ENCODE peak calls at places on chromosomes 12 and 14, in four cellular contexts. Y is lower leg skin, K is body of pancreas, O is tibial nerve. I is an unnamed sample.

GRCh38 chr14:50830044-50830931 is 674 bp downstream of the NIN start:
- DNase-seq in Y (peak), K (peak), O (peak), I (peak)

GRCh38 chr12:31589582-31589895 is 1.4 kb downstream of the DENND5B start:
- DNase-seq in Y (peak), K (no peak), O (peak), I (peak)

GRCh38 chr14:71141701-71142374 is 234.6 kb downstream of the PCNX1 start:
- DNase-seq in Y (no peak), K (no peak), O (no peak), I (no peak)

GRCh38 chr12:22792198-22792597 is 167.2 kb downstream of the ETNK1 start:
- DNase-seq in Y (no peak), K (no peak), O (no peak), I (no peak)

GRCh38 chr12:70853326-70853725 is 67.2 kb downstream of the PTPRR start:
- DNase-seq in Y (peak), K (peak), O (peak), I (no peak)

GRCh38 chr12:130933269-130933995 is 20.3 kb upstream of the ADGRD1 start:
- DNase-seq in Y (no peak), K (no peak), O (peak), I (no peak)

GRCh38 chr12:65878540-65878939 is 54.3 kb downstream of the HMGA2 start:
- DNase-seq in Y (no peak), K (no peak), O (no peak), I (no peak)

GRCh38 chr12:120669055-120669828 is 17.7 kb upstream of the MLEC start:
- DNase-seq in Y (no peak), K (peak), O (peak), I (no peak)

GRCh38 chr14:99252940-99253868 is 18.8 kb downstream of the BCL11B start:
- DNase-seq in Y (no peak), K (no peak), O (no peak), I (no peak)

GRCh38 chr12:97313471-97314190 is 149.0 kb upstream of the RMST start:
- DNase-seq in Y (no peak), K (no peak), O (no peak), I (no peak)

GRCh38 chr14:21525995-21526671 is at the start of gene SALL2:
- DNase-seq in Y (peak), K (peak), O (peak), I (peak)

GRCh38 chr12:62865090-62865489 is 69.9 kb downstream of the PPM1H start:
- DNase-seq in Y (no peak), K (no peak), O (no peak), I (no peak)

GRCh38 chr12:24600996-24601395 is 347.9 kb downstream of the BCAT1 start:
- DNase-seq in Y (no peak), K (no peak), O (no peak), I (no peak)

GRCh38 chr14:54343276-54344121 is 53.3 kb upstream of the CDKN3 start:
- DNase-seq in Y (no peak), K (peak), O (no peak), I (no peak)

GRCh38 chr12:124466200-124467128 is 100.9 kb downstream of the NCOR2 start:
- DNase-seq in Y (no peak), K (peak), O (no peak), I (peak)

GRCh38 chr14:35786856-35787255 is 22.2 kb downstream of the RALGAPA1 start:
- DNase-seq in Y (no peak), K (no peak), O (no peak), I (no peak)

GRCh38 chr12:7107181-7108041 is 1.6 kb downstream of the C1RL start:
- DNase-seq in Y (no peak), K (no peak), O (no peak), I (no peak)
- TF ChIP-seq POLR2A in Y (no peak), K (no peak), O (no peak), I (no peak)

GRCh38 chr14:68978550-68978911 is 571 bp downstream of the ACTN1 start:
- DNase-seq in Y (no peak), K (peak), O (peak), I (peak)
- TF ChIP-seq POLR2A in Y (no peak), K (peak), O (no peak), I (no peak)

GRCh38 chr14:102646615-102647014 is 54.2 kb downstream of the RCOR1 start:
- DNase-seq in Y (no peak), K (no peak), O (no peak), I (no peak)
- TF ChIP-seq POLR2A in Y (no peak), K (no peak), O (no peak), I (no peak)

GRCh38 chr12:9091933-9092598 is 23.7 kb downstream of the A2M start:
- DNase-seq in Y (no peak), K (no peak), O (no peak), I (no peak)

GRCh38 chr12:9096563-9097176 is 19.0 kb downstream of the A2M start:
- DNase-seq in Y (no peak), K (no peak), O (no peak), I (no peak)

GRCh38 chr12:9095322-9095721 is 20.4 kb downstream of the A2M start:
- DNase-seq in Y (no peak), K (no peak), O (no peak), I (no peak)

GRCh38 chr12:9098115-9098452 is 17.6 kb downstream of the A2M start:
- DNase-seq in Y (no peak), K (no peak), O (no peak), I (no peak)

GRCh38 chr12:9094512-9095206 is 21.1 kb downstream of the A2M start:
- DNase-seq in Y (no peak), K (no peak), O (no peak), I (no peak)
- TF ChIP-seq POLR2A in Y (no peak), K (no peak), O (no peak), I (no peak)

GRCh38 chr14:75315143-75315542 is 36.5 kb downstream of the FOS start:
- DNase-seq in Y (no peak), K (peak), O (no peak), I (no peak)
- TF ChIP-seq POLR2A in Y (no peak), K (no peak), O (no peak), I (no peak)

GRCh38 chr14:61569783-61570182 is 125.5 kb upstream of the HIF1A start:
- DNase-seq in Y (peak), K (no peak), O (peak), I (no peak)

GRCh38 chr14:61569308-61569707 is 126.0 kb upstream of the HIF1A start:
- DNase-seq in Y (no peak), K (no peak), O (no peak), I (no peak)

GRCh38 chr14:61570188-61570960 is 124.9 kb upstream of the HIF1A start:
- DNase-seq in Y (no peak), K (no peak), O (no peak), I (no peak)

GRCh38 chr14:61567838-61568571 is 127.3 kb upstream of the HIF1A start:
- DNase-seq in Y (no peak), K (no peak), O (no peak), I (peak)

GRCh38 chr14:61568572-61569011 is 126.7 kb upstream of the HIF1A start:
- DNase-seq in Y (no peak), K (peak), O (no peak), I (peak)
- TF ChIP-seq POLR2A in Y (no peak), K (peak), O (no peak), I (no peak)

DNA sequence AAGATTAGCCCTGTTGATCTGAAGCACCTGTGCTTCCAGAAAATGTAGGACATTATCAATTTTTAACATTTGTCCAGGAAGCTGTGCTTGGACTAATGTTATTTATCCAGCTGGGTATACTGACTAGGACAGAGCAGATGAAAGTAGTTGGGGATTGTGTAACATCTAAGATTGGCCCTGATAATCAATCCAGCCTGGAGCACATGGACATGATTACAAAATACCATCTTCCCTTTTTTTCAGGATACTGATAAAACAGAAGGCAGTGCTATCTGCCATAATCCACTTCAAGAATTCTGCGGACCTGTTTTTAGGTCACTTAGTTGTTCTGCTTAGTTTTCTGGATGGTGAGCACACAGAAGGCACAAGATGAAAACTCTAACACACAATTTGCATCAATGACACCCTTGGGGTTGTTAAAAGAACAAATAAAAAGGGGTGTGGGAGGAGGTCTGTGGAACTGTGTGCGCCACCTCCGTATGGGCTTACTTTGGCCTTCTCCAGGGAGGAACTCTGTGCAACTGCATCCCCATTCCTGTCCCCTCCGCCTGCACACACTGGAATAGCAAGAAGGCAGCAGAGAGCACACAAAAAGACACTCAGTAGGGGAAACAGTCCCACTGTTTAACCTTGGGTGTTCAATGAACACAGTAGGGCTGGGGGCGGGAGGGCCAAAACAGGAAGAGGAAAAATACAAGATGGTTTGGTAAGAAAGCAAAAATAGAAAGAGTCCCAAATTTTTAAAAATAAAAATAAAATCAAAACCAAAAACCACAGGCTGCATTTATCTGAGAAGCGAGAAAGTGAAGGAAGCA is 31.1 kb upstream of the DUSP6 start:
- DNase-seq in Y (no peak), K (no peak), O (peak), I (no peak)
- TF ChIP-seq POLR2A in Y (no peak), K (no peak), O (no peak), I (no peak)